ENCODE peak calls at places on chromosomes 6 and 20, in seven cellular contexts. C is AG04450, T is mesenchymal stem cell, Y is transverse colon, W is ovary, N is thoracic aorta, S is A549. R is an unnamed sample.
A peak's percentile ranks its signal among the peaks of the same experiment; 100 is the strongest.

GRCh38 chr20:35899064-35899463 is 55.2 kb downstream of the SCAND1 start:
- DNase-seq in C (no peak), T (peak; percentile 64), Y (no peak), W (no peak), N (no peak), S (no peak), R (no peak)

GRCh38 chr20:22582386-22582959 is 1.9 kb downstream of the FOXA2 start:
- DNase-seq in C (no peak), T (no peak), Y (no peak), W (no peak), N (no peak), S (no peak), R (no peak)

GRCh38 chr20:63132715-63133471 is 83.0 kb downstream of the YTHDF1 start:
- DNase-seq in C (no peak), T (no peak), Y (no peak), W (no peak), N (no peak), S (no peak), R (no peak)

GRCh38 chr20:47244451-47244850 is 112.0 kb downstream of the ZMYND8 start:
- DNase-seq in C (no peak), T (no peak), Y (no peak), W (no peak), N (no peak), S (no peak), R (no peak)

GRCh38 chr6:20688710-20689500 is 154.6 kb downstream of the CDKAL1 start:
- DNase-seq in C (no peak), T (peak; percentile 76), Y (no peak), W (no peak), N (no peak), S (no peak), R (no peak)

GRCh38 chr6:99822741-99823512 is 171.1 kb downstream of the MCHR2 start:
- DNase-seq in C (peak; percentile 38), T (peak; percentile 48), Y (peak; percentile 12), W (no peak), N (no peak), S (peak; percentile 22), R (no peak)

GRCh38 chr6:8229913-8230312 is 127.6 kb upstream of the EEF1E1 start:
- DNase-seq in C (no peak), T (no peak), Y (no peak), W (no peak), N (no peak), S (no peak), R (no peak)

GRCh38 chr6:43742285-43742684 is 27.7 kb upstream of the VEGFA start:
- DNase-seq in C (no peak), T (no peak), Y (no peak), W (no peak), N (no peak), S (no peak), R (no peak)

GRCh38 chr20:17635846-17636245 is 46.2 kb downstream of the RRBP1 start:
- DNase-seq in C (no peak), T (no peak), Y (no peak), W (peak; percentile 71), N (no peak), S (no peak), R (no peak)

GRCh38 chr6:69719602-69720193 is 77.1 kb downstream of the LMBRD1 start:
- DNase-seq in C (no peak), T (peak; percentile 41), Y (no peak), W (no peak), N (no peak), S (peak; percentile 2), R (no peak)

GRCh38 chr6:6775074-6775473 is 186.6 kb downstream of the LY86 start:
- DNase-seq in C (no peak), T (no peak), Y (no peak), W (no peak), N (no peak), S (no peak), R (no peak)

GRCh38 chr6:57021086-57021720 is 25.3 kb upstream of the KIAA1586 start:
- DNase-seq in C (peak; percentile 8), T (peak; percentile 57), Y (no peak), W (no peak), N (no peak), S (peak; percentile 36), R (no peak)

GRCh38 chr6:57017069-57017468 is 29.4 kb upstream of the KIAA1586 start:
- DNase-seq in C (no peak), T (no peak), Y (no peak), W (no peak), N (no peak), S (no peak), R (no peak)

GRCh38 chr6:57024775-57025174 is 21.7 kb upstream of the KIAA1586 start:
- DNase-seq in C (no peak), T (no peak), Y (no peak), W (no peak), N (no peak), S (no peak), R (no peak)

GRCh38 chr6:57024321-57024720 is 22.2 kb upstream of the KIAA1586 start:
- DNase-seq in C (no peak), T (no peak), Y (no peak), W (no peak), N (no peak), S (no peak), R (no peak)

DNA sequence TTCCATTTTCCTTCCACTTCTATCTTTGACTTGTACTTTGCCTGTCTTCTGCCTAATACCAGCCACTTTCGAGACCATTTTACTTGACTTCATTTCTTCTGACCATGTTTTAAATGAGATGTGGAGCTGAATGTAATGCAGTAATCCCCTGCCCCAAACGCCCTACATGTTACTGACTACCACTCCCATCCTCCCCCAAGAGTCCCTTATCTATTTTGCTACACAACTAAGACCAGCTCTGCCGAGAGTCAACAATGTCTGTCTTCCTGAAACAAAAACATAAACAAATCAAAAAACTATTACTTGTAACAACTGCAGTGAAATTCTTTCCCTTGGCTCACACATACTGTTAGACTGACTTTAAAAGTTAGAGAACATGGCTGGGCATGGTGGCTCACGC is 27.1 kb upstream of the KIAA1586 start:
- DNase-seq in C (no peak), T (no peak), Y (no peak), W (no peak), N (no peak), S (no peak), R (no peak)
- H3K9me3 ChIP-seq in C (no peaks in the 10 kb centered on the region), T (peaks cover 13% of the 10 kb centered on the region), Y (peaks cover 5% of the 10 kb centered on the region), W (no peaks in the 10 kb centered on the region), N (peaks cover 3% of the 10 kb centered on the region), S (no peaks in the 10 kb centered on the region), R (peaks cover under 1% of the 10 kb centered on the region)

GRCh38 chr20:62487-62886 is 25.0 kb upstream of the DEFB125 start:
- DNase-seq in C (no peak), T (no peak), Y (no peak), W (no peak), N (no peak), S (no peak), R (no peak)

GRCh38 chr20:61757-62156 is 25.7 kb upstream of the DEFB125 start:
- DNase-seq in C (no peak), T (no peak), Y (no peak), W (no peak), N (no peak), S (no peak), R (no peak)

GRCh38 chr20:64766-65322 is 22.6 kb upstream of the DEFB125 start:
- DNase-seq in C (no peak), T (no peak), Y (no peak), W (no peak), N (no peak), S (no peak), R (no peak)

GRCh38 chr20:61230-61629 is 26.2 kb upstream of the DEFB125 start:
- DNase-seq in C (no peak), T (no peak), Y (no peak), W (no peak), N (no peak), S (no peak), R (no peak)

GRCh38 chr20:64026-64603 is 23.4 kb upstream of the DEFB125 start:
- DNase-seq in C (no peak), T (no peak), Y (no peak), W (no peak), N (no peak), S (no peak), R (no peak)
- H3K9me3 ChIP-seq in C (peaks cover 55% of the 10 kb centered on the region), T (peaks cover 38% of the 10 kb centered on the region), Y (no peaks in the 10 kb centered on the region), W (no peaks in the 10 kb centered on the region), N (no peaks in the 10 kb centered on the region), S (peaks cover 26% of the 10 kb centered on the region), R (peaks cover 7% of the 10 kb centered on the region)

GRCh38 chr20:4318891-4319290 is 303.5 kb upstream of the RNF24 start:
- DNase-seq in C (no peak), T (no peak), Y (no peak), W (no peak), N (no peak), S (no peak), R (no peak)

GRCh38 chr20:4322499-4322898 is 307.1 kb upstream of the RNF24 start:
- DNase-seq in C (no peak), T (no peak), Y (no peak), W (no peak), N (no peak), S (no peak), R (no peak)

GRCh38 chr20:4324611-4325238 is 309.4 kb upstream of the RNF24 start:
- DNase-seq in C (no peak), T (no peak), Y (no peak), W (no peak), N (no peak), S (no peak), R (no peak)

GRCh38 chr20:4325548-4326187 is 310.3 kb upstream of the RNF24 start:
- DNase-seq in C (no peak), T (no peak), Y (no peak), W (no peak), N (no peak), S (no peak), R (no peak)

DNA sequence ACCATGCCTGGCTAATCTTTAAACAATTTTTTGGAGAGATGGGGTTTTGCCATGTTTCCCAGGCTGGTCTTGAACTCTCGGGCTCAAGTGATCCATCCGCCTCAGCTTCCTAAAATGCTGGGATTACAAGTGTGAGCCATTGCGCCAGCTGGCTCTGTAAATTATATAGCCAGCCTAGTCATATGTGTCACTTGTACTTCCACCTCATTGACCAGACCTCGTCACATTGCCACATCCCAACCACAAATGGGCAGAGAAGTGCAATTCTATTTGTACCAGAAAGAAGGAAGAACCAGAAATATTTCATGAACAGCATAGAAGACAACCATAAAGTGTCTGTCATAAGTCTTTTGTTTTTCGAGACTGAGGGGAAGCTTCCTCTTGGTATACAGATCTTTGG is 304.9 kb upstream of the RNF24 start:
- DNase-seq in C (no peak), T (no peak), Y (no peak), W (no peak), N (no peak), S (no peak), R (no peak)
- H3K9me3 ChIP-seq in C (no peaks in the 10 kb centered on the region), T (no peaks in the 10 kb centered on the region), Y (no peaks in the 10 kb centered on the region), W (no peaks in the 10 kb centered on the region), N (no peaks in the 10 kb centered on the region), S (peaks cover 10% of the 10 kb centered on the region), R (peaks cover 2% of the 10 kb centered on the region)

GRCh38 chr6:33116881-33117711 is 41.3 kb downstream of the HLA-DPB1 start:
- DNase-seq in C (no peak), T (peak; percentile 3), Y (no peak), W (no peak), N (no peak), S (no peak), R (no peak)

GRCh38 chr6:33114428-33114827 is 38.6 kb downstream of the HLA-DPB1 start:
- DNase-seq in C (no peak), T (no peak), Y (no peak), W (no peak), N (no peak), S (no peak), R (no peak)

GRCh38 chr6:33118525-33119123 is 42.8 kb downstream of the HLA-DPB1 start:
- DNase-seq in C (peak; percentile 8), T (peak; percentile 60), Y (no peak), W (no peak), N (no peak), S (no peak), R (no peak)

GRCh38 chr6:33116417-33116816 is 40.6 kb downstream of the HLA-DPB1 start:
- DNase-seq in C (no peak), T (no peak), Y (no peak), W (no peak), N (no peak), S (no peak), R (no peak)

GRCh38 chr6:33117826-33118277 is 42.1 kb downstream of the HLA-DPB1 start:
- DNase-seq in C (no peak), T (no peak), Y (no peak), W (no peak), N (no peak), S (no peak), R (no peak)
- H3K9me3 ChIP-seq in C (no peaks in the 10 kb centered on the region), T (no peaks in the 10 kb centered on the region), Y (no peaks in the 10 kb centered on the region), W (no peaks in the 10 kb centered on the region), N (no peaks in the 10 kb centered on the region), S (no peaks in the 10 kb centered on the region), R (no peaks in the 10 kb centered on the region)